ENCODE peak calls at places on chromosomes 2 and 18, in five cellular contexts. A is stomach, G is HepG2, T is K562, S is transverse colon. M is an unnamed sample.

GRCh38 chr18:52903858-52904257 is 563.9 kb downstream of the DCC start:
- DNase-seq in G (peak), A (peak), T (peak), S (peak), M (no peak)

GRCh38 chr2:226223704-226224103 is 575.9 kb downstream of the IRS1 start:
- DNase-seq in T (no peak), G (no peak), A (no peak), S (no peak), M (no peak)

GRCh38 chr2:161208527-161209139 is 48.4 kb downstream of the TANK start:
- DNase-seq in T (peak), S (no peak), G (peak), A (no peak), M (no peak)

GRCh38 chr2:170817999-170818293 is 1.3 kb downstream of the GAD1 start:
- DNase-seq in A (no peak), T (no peak), S (no peak), G (no peak), M (no peak)

GRCh38 chr2:147345246-147345645 is 499.6 kb upstream of the ACVR2A start:
- DNase-seq in T (no peak), A (no peak), G (no peak), S (no peak), M (no peak)

GRCh38 chr2:237141556-237141955 is 55.9 kb downstream of the COPS8 start:
- DNase-seq in G (no peak), A (no peak), T (no peak), S (no peak), M (no peak)

GRCh38 chr2:204628926-204629661 is 83.8 kb downstream of the PARD3B start:
- DNase-seq in G (no peak), A (no peak), T (no peak), S (no peak), M (no peak)

GRCh38 chr2:74887961-74888670 is 54.2 kb downstream of the HK2 start:
- DNase-seq in A (no peak), S (no peak), T (no peak), G (no peak), M (no peak)

GRCh38 chr2:54122939-54123338 is 7.5 kb downstream of the ACYP2 start:
- DNase-seq in S (no peak), T (peak), G (peak), A (no peak), M (no peak)

GRCh38 chr2:45992021-45992745 is 305.0 kb upstream of the EPAS1 start:
- DNase-seq in S (peak), G (peak), A (peak), T (no peak), M (peak)
- TF ChIP-seq EP300 in S (no peak), G (peak), A (no peak), T (no peak), M (no peak)

DNA sequence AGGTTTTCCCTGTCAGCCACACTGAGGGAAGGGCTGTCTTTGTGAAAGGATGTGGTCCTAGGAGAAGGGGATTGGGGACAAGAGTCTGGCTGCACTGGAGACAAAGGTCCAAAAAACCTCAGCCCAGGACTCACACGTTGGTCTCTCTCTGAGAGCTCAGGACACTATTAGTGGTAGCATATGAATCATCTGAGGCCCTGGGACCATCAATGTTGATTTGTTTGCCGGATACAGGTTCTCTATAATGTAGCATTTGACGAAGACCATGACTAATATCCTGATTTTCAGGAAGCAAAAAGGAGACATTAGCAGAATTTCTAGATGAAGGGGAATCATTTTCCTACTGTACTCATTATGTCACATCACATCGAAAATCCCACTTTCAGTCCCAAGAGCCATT is 22.2 kb upstream of the DNAH6 start:
- DNase-seq in G (no peak), A (no peak), T (no peak), S (no peak), M (no peak)
- H3K4me3 ChIP-seq in G (no peak), A (no peak), T (no peak), S (no peak), M (no peak)

GRCh38 chr2:177164131-177164530 is 48.5 kb upstream of the HNRNPA3 start:
- DNase-seq in G (no peak), A (no peak), S (no peak), T (no peak), M (no peak)

GRCh38 chr2:177161741-177162440 is 50.7 kb upstream of the HNRNPA3 start:
- DNase-seq in G (no peak), T (peak), S (no peak), A (no peak), M (no peak)

GRCh38 chr2:177165731-177166711 is 46.6 kb upstream of the HNRNPA3 start:
- DNase-seq in T (peak), G (peak), S (peak), A (no peak), M (no peak)

GRCh38 chr2:177164584-177165052 is 48.0 kb upstream of the HNRNPA3 start:
- DNase-seq in T (peak), A (peak), S (peak), G (peak), M (peak)

GRCh38 chr2:177165103-177165583 is 47.5 kb upstream of the HNRNPA3 start:
- DNase-seq in G (no peak), S (peak), T (peak), A (no peak), M (peak)
- TF ChIP-seq POLR2AphosphoS5 in G (peak), S (peak), T (no peak), A (no peak), M (no peak)

DNA sequence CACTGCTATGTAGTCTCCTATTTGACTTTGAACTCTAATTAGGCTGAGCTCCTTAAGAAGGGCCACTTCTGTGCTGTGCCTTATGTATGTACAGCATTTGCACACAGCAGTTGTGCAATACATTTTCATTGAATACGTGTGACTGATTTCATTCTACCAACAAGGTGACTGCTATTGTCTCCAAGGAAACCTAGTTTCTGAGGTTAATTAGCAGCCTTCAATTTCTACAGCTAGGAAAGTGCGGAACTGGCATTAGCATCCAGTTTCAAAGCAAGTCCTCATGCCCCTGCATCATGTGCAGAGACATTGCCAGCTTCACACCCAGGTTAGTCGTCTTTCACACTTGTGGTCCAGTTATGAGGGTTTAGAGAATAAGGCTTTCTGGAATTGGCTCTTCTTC is 58.6 kb downstream of the NCK2 start:
- DNase-seq in A (no peak), T (no peak), S (no peak), G (no peak), M (no peak)
- TF ChIP-seq EP300 in A (no peak), T (no peak), S (no peak), G (no peak), M (no peak)

DNA sequence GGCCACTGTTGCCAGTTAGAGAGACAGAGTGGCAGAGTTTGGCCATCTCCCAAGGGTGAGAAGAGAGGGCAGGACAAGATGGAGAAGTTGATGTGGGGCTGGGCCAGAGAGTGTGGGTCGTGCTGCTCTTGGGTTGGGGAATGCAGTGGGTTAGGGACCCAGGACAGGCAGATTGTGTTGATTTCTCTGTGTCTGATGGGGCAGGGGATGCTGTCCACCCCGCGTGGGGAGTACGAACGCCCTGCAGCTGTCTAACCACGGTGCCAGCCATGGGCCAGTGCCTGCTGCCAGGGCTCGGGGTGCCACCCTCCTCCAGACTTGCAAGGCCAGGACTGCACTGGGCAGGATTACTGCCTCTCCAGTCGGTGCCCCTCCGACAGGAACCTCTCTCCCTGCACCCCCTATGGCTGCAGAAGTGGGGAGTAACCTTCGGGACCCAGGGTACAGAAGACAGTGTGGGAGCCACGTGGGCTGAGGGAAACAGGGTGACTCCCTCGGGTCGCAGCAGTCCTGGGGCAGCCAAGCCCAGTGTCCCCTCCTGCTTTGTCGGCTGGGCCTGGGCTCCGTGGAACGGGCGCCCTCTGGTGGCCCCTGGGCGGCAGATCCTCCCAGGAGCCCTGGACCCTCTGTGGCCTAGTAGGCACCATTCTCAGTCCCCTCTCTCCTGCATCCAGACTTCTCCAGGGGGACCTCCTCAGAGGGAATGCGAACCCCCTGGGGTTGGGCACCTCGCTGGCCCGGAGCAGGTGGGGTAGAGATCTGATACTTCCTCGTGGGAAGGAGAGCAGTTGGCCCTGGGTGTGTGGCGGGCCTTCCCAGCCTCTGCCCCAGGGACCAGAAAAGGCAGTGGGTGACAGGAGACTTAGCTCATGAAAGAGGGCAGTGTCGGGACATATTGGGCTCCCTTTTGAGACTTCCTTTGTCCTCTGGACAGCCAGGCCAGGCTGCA is 2.7 kb downstream of the GPC1 start:
- DNase-seq in A (peak), T (peak), S (peak), G (peak), M (peak)
- H3K4me3 ChIP-seq in A (peak), T (no peak), S (no peak), G (no peak), M (peak)

M was measured in sigmoid colon.